ENCODE peak calls at places on chromosomes 1 and 21, in six cellular contexts. F is CD4-positive, alpha-beta T cell; H is GM12865; O is neural progenitor cell; Q is stomach; U is adrenal gland. J is an unnamed sample.

GRCh38 chr1:11692899-11693590 is 1.5 kb downstream of the DRAXIN start:
- DNase-seq in U (peak), O (peak), Q (no peak), F (no peak), H (no peak), J (no peak)

GRCh38 chr1:29343908-29344307 is 107.6 kb downstream of the PTPRU start:
- DNase-seq in O (no peak), U (no peak), Q (no peak), H (no peak), F (no peak), J (no peak)

GRCh38 chr1:2541619-2542246 is 11.7 kb upstream of the HES5 start:
- DNase-seq in H (peak), Q (peak), U (peak), O (no peak), F (no peak), J (no peak)

GRCh38 chr21:44653656-44654575 is 543 bp downstream of the KRTAP12-4 start:
- DNase-seq in U (no peak), O (no peak), Q (no peak), F (peak), H (no peak), J (no peak)

GRCh38 chr21:45571641-45572040 is 29.4 kb upstream of the SLC19A1 start:
- DNase-seq in Q (no peak), H (no peak), O (no peak), U (no peak), F (no peak), J (no peak)

GRCh38 chr1:53462769-53463501 is 3.7 kb downstream of the DMRTB1 start:
- DNase-seq in O (peak), Q (no peak), F (no peak), U (no peak), H (no peak), J (no peak)

GRCh38 chr1:93692451-93692861 is 10.8 kb upstream of the BCAR3 start:
- DNase-seq in F (no peak), U (no peak), O (no peak), H (no peak), Q (no peak), J (no peak)

GRCh38 chr1:232643227-232643626 is 13.3 kb upstream of the SIPA1L2 start:
- DNase-seq in U (no peak), Q (no peak), O (no peak), F (no peak), H (no peak), J (no peak)

GRCh38 chr1:212782422-212783154 is 9.0 kb downstream of the NSL1 start:
- DNase-seq in H (peak), F (no peak), Q (no peak), O (no peak), U (no peak), J (no peak)

GRCh38 chr1:12650001-12650421 is 6.1 kb downstream of the AADACL4 start:
- DNase-seq in O (no peak), F (no peak), U (no peak), Q (no peak), H (no peak), J (no peak)

GRCh38 chr1:20685099-20685662 is 24.0 kb upstream of the DDOST start:
- DNase-seq in H (no peak), F (no peak), O (no peak), Q (no peak), U (peak), J (no peak)

GRCh38 chr1:200496937-200497336 is 87.1 kb upstream of the ZNF281 start:
- DNase-seq in Q (no peak), F (no peak), U (no peak), O (no peak), H (no peak), J (no peak)
- TF ChIP-seq CTCF in Q (no peak), F (no peak), U (no peak), O (no peak), H (no peak), J (no peak)

DNA sequence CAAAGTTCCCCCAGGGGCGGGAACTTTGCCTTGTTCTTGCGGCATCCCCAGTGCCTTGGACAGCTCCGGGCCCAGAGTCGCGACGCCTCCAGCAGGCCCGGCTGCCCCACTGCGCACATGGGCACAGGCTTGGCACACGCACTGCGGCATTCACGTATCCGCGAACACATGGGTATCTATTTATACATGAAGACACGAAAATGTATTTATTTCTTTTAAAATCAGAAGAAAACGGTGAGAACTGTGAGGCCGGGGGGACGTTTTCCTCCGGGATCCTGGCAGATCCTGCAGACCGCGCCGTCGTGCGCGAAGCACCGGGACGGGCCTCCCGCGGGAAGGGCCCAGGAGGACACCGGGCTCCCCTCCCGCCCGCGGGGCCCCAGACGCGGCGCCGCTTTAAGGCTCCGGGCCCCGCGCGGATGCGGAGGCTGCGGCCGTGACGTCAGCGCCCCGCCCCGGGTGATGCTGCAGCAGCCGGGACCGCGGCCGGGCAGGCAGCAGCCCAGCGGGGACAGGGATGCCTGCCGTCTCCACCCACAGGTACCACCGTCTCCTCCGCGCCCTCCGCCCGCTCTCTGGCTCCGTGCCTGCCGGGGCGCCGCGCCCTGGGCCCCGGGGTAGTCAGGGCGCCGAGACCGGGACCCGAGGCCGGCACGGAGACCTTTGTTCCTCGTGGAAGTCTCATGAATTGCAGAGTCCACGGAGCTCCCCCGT is at the start of gene SLC45A1:
- DNase-seq in U (peak), Q (peak), O (peak), H (peak), F (peak), J (peak)
- TF ChIP-seq CTCF in U (no peak), Q (no peak), O (peak), H (no peak), F (no peak), J (no peak)

DNA sequence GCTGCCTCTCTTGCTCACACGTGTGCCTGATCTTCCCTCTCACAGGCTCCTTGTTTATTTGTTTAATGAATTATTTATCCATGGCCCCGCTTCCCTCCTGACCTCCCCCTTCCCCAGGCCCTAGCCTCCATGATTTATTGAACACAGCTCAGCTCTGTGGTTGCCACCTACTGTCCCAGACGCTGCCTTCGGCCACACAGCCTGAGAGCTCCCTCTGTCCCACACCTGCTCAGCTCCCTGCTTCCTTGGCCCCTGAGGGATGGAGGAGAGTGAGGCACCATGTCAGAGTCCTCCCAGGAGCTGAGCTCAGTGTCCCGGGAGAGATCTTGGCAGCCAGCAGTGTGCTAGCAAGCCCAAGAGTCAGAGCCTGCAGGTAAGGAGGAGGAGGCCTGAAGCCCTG is 3.1 kb upstream of the EFNA3 start:
- DNase-seq in O (no peak), U (no peak), Q (no peak), H (no peak), F (no peak), J (no peak)
- TF ChIP-seq CTCF in O (no peak), U (no peak), Q (no peak), H (no peak), F (no peak), J (no peak)

GRCh38 chr1:84037758-84038611 is 39.1 kb upstream of the TTLL7 start:
- DNase-seq in F (no peak), U (no peak), O (no peak), H (no peak), Q (no peak), J (no peak)
- TF ChIP-seq CTCF in F (no peak), U (no peak), O (no peak), H (no peak), Q (no peak), J (no peak)

GRCh38 chr1:58784758-58785423 is 1.0 kb upstream of the JUN start:
- DNase-seq in F (peak), U (peak), Q (peak), H (peak), O (peak), J (peak)

GRCh38 chr1:58783090-58783992 is 506 bp downstream of the JUN start:
- DNase-seq in H (peak), O (peak), Q (peak), U (peak), F (peak), J (peak)

GRCh38 chr1:58782308-58783089 is 1.3 kb downstream of the JUN start:
- DNase-seq in U (peak), O (peak), Q (peak), H (peak), F (peak), J (peak)

GRCh38 chr1:58785424-58786058 is 1.7 kb upstream of the JUN start:
- DNase-seq in O (peak), H (peak), Q (peak), U (peak), F (peak), J (peak)

GRCh38 chr1:58783993-58784757 is at the start of gene JUN:
- DNase-seq in H (peak), F (peak), O (peak), Q (peak), U (peak), J (peak)
- TF ChIP-seq CTCF in H (no peak), F (no peak), O (no peak), Q (no peak), U (no peak), J (no peak)

GRCh38 chr1:942411-942821 is 16.6 kb downstream of the NOC2L start:
- DNase-seq in Q (no peak), U (no peak), H (no peak), O (peak), F (no peak), J (peak)
- TF ChIP-seq CTCF in Q (no peak), U (no peak), H (no peak), O (no peak), F (no peak), J (no peak)

GRCh38 chr1:24275104-24275410 is 44.1 kb upstream of the GRHL3 start:
- DNase-seq in H (no peak), Q (no peak), O (no peak), U (no peak), F (no peak), J (no peak)

GRCh38 chr1:24276791-24277190 is 42.4 kb upstream of the GRHL3 start:
- DNase-seq in U (no peak), H (no peak), O (no peak), F (no peak), Q (no peak), J (no peak)

GRCh38 chr1:24277420-24278169 is 41.6 kb upstream of the GRHL3 start:
- DNase-seq in Q (no peak), U (no peak), O (no peak), F (no peak), H (peak), J (no peak)

GRCh38 chr1:24278726-24279125 is 40.4 kb upstream of the GRHL3 start:
- DNase-seq in H (no peak), O (no peak), Q (no peak), U (no peak), F (no peak), J (no peak)

GRCh38 chr1:24275510-24275909 is 43.6 kb upstream of the GRHL3 start:
- DNase-seq in O (no peak), Q (no peak), F (no peak), U (no peak), H (no peak), J (no peak)
- TF ChIP-seq CTCF in O (no peak), Q (no peak), F (no peak), U (no peak), H (no peak), J (no peak)

GRCh38 chr1:202160377-202160940 is at the start of gene PTPN7:
- DNase-seq in H (peak), U (no peak), O (no peak), Q (peak), F (peak), J (no peak)
- TF ChIP-seq CTCF in H (peak), U (no peak), O (no peak), Q (no peak), F (peak), J (no peak)

DNA sequence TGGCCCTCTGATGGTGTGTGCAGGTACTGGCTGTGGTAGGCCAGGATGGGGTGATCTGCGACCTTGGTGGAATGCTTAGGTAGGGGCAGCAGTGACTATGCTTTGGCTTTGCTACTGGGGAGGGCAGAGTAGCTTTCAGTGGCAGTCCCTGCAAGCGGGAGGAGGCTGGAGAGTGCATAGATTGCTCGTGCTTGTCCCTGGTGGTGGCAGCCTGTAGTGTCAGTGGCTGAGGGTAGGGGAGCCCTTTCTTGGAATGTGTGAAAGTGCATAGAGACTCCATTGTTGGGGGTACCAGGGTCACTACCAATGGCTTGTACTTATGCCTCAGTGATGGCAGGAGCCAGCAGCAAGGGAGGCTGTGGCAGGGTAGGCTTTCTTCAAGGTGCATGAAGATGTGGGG is 582.6 kb downstream of the MRPL39 start:
- DNase-seq in Q (no peak), U (no peak), H (no peak), F (no peak), O (no peak), J (no peak)
- TF ChIP-seq CTCF in Q (no peak), U (no peak), H (no peak), F (no peak), O (no peak), J (no peak)

DNA sequence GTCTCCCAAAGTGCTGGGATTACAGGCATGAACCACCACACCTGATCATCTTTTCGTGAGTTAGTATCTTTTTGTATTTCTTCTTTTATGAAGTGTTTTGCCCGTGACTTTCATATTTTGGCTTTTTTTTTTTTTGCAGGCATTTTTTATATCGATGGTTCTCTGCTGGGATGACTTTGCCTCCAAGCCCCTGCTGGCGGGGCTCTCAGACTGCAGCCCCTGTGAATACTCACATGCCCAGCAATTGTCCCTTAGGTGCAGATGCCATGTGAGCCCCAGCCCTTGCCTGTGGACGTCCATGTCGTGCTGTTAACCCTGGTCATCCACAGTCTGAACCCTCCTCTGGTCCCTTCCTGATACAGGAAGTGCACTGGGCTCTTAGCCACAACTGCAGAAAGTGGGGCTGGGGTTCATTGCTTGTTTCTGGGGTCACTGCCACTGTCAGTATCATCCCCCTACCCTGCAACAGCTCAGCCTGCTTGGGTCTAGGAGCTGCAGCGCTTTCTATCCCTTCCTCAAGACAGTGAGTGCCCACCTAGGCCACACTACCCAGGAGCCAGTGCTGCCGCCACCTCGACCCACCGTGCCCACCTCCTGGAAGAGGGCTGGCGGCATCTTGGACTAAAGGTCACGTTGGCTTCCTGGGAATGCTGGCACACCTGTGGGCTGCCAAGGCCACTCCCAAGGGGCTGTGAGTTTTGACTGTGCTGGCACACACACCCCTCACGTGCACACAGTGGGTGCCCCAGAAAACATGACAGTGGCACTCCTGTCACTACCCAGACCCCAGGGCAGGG is 21.9 kb downstream of the CRYAA start:
- DNase-seq in H (no peak), Q (no peak), F (no peak), U (no peak), O (no peak), J (no peak)
- TF ChIP-seq CTCF in H (no peak), Q (no peak), F (no peak), U (no peak), O (no peak), J (no peak)